ENCODE peak calls at places on chromosomes 5 and 9, in four cellular contexts. S, B, O and Q are unnamed samples.

GRCh38 chr5:110770286-110770685 is 31.5 kb downstream of the SLC25A46 start:
- DNase-seq in B (no peak), O (no peak), S (no peak), Q (no peak)

GRCh38 chr5:60161340-60161934 is 267.9 kb upstream of the PDE4D start:
- DNase-seq in B (peak; percentile 45), O (no peak), S (no peak), Q (peak; percentile 4)

GRCh38 chr9:86036555-86036954 is 62.8 kb downstream of the GOLM1 start:
- DNase-seq in S (peak; percentile 22), O (no peak), B (no peak), Q (no peak)

GRCh38 chr9:122355336-122355875 is 15.4 kb upstream of the PTGS1 start:
- DNase-seq in S (no peak), O (no peak), B (no peak), Q (no peak)

GRCh38 chr5:44952376-44952775 is 143.6 kb downstream of the MRPS30 start:
- DNase-seq in O (no peak), S (no peak), B (peak; percentile 43), Q (peak; percentile 62)

GRCh38 chr5:9920696-9921095 is 290.5 kb upstream of the TAS2R1 start:
- DNase-seq in O (no peak), S (no peak), B (no peak), Q (no peak)

GRCh38 chr9:21682981-21683380 is 119.5 kb upstream of the MTAP start:
- DNase-seq in O (no peak), B (peak; percentile 74), S (no peak), Q (no peak)

GRCh38 chr9:78707481-78707977 is 410.6 kb downstream of the PSAT1 start:
- DNase-seq in S (no peak), B (no peak), O (peak; percentile 1), Q (no peak)

GRCh38 chr5:97046270-97046982 is 96.0 kb downstream of the LIX1 start:
- DNase-seq in S (no peak), O (no peak), B (peak; percentile 23), Q (peak; percentile 19)

GRCh38 chr9:96858018-96858573 is 3.8 kb upstream of the ZNF782 start:
- DNase-seq in B (no peak), O (peak; percentile 40), S (no peak), Q (no peak)

GRCh38 chr5:30505014-30505886 is 688.2 kb upstream of the CDH6 start:
- DNase-seq in O (no peak), B (peak; percentile 8), S (no peak), Q (peak; percentile 95)

GRCh38 chr9:133356391-133357091 is at the start of the genes SURF1 and SURF2:
- DNase-seq in S (peak; percentile 93), O (no peak), B (peak; percentile 76), Q (peak; percentile 76)

GRCh38 chr5:124669956-124670671 is 76.3 kb downstream of the ZNF608 start:
- DNase-seq in S (no peak), O (no peak), B (no peak), Q (no peak)

GRCh38 chr5:43036409-43036808 is 3.7 kb downstream of the ANXA2R start:
- DNase-seq in S (no peak), B (no peak), O (no peak), Q (no peak)

GRCh38 chr9:6590772-6591384 is 54.7 kb downstream of the GLDC start:
- DNase-seq in S (no peak), B (no peak), O (no peak), Q (no peak)
- H3K4me3 ChIP-seq in S (no peak overlapping the region), B (no peak overlapping the region), O (no peak overlapping the region), Q (no peak overlapping the region)

DNA sequence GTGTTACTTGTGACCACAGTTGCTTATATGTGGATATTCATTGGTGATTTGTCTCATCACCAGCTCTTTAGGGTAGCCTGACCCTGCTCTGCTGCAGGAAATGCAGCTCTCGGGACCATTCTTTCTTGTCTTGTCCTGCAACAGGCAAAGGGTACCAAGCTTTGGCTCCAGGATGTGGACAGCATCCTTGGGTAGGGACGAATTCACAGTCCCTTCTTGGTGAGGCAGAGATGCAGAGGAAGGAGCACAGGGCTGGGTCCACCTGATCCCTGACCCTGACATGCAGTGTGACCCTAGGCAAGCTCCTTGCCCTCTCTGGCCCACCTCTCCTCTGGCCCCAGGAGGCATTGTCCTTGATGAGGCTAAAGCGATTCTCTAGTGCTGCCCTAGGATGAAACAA is 37.0 kb upstream of the SYNPO start:
- DNase-seq in B (no peak), S (no peak), O (no peak), Q (no peak)
- H3K4me1 ChIP-seq in B (peaks cover 28% of the 10 kb centered on the region), S (peaks cover 7% of the 10 kb centered on the region), O (peaks cover 32% of the 10 kb centered on the region), Q (no peaks in the 10 kb centered on the region)

GRCh38 chr5:83767409-83767992 is 46.8 kb upstream of the HAPLN1 start:
- DNase-seq in S (no peak), O (no peak), B (peak; percentile 10), Q (no peak)
- H3K9me3 ChIP-seq in S (peaks cover 8% of the 10 kb centered on the region), O (no peaks in the 10 kb centered on the region), B (peaks cover 19% of the 10 kb centered on the region), Q (peaks cover 6% of the 10 kb centered on the region)

GRCh38 chr5:169424279-169424955 is 123.5 kb upstream of the SLIT3 start:
- DNase-seq in B (no peak), O (no peak), S (no peak), Q (peak; percentile 35)
- H3K4me3 ChIP-seq in B (no peak overlapping the region), O (no peak overlapping the region), S (no peak overlapping the region), Q (no peak overlapping the region)

GRCh38 chr5:177357459-177358332 is at the start of gene RGS14:
- DNase-seq in B (no peak), O (no peak), S (peak; percentile 68), Q (no peak)
- H3K4me1 ChIP-seq in B (peaks cover 12% of the 10 kb centered on the region), O (peaks cover 29% of the 10 kb centered on the region), S (peaks cover 24% of the 10 kb centered on the region), Q (peaks cover under 1% of the 10 kb centered on the region)